ENCODE peak calls at places on chromosomes 16 and 17, in eight cellular contexts. F, Z, X, I, B, L, Q and W are unnamed samples.
A peak's percentile ranks its signal among the peaks of the same experiment; 100 is the strongest.

GRCh38 chr17:70074991-70075390 is at the start of gene KCNJ16:
- DNase-seq in X (no peak), B (no peak), F (no peak), I (no peak), Z (no peak), Q (no peak), L (no peak), W (peak; percentile 18)

GRCh38 chr16:77238593-77238992 is 39.4 kb downstream of the SYCE1L start:
- DNase-seq in Z (peak; percentile 27), L (no peak), X (no peak), I (no peak), Q (no peak), B (no peak), F (no peak), W (no peak)

GRCh38 chr16:9570521-9570920 is 479.1 kb downstream of the HAPSTR1 start:
- DNase-seq in B (no peak), I (no peak), F (no peak), Q (no peak), X (no peak), Z (no peak), L (no peak), W (no peak)

GRCh38 chr16:10552998-10553491 is 27.4 kb downstream of the EMP2 start:
- DNase-seq in I (peak; percentile 35), F (no peak), L (no peak), Z (no peak), X (peak; percentile 35), B (no peak), Q (no peak), W (no peak)

GRCh38 chr17:27471321-27472269 is 15.3 kb downstream of the KSR1 start:
- DNase-seq in F (peak; percentile 42), I (no peak), Q (no peak), L (no peak), X (no peak), Z (peak; percentile 96), B (no peak), W (no peak)

GRCh38 chr17:48113201-48113676 is 5.7 kb downstream of the SNX11 start:
- DNase-seq in B (no peak), L (no peak), Z (no peak), F (no peak), Q (peak; percentile 29), X (no peak), I (no peak), W (no peak)

GRCh38 chr17:40303706-40304450 is 5.1 kb upstream of the RARA start:
- DNase-seq in Q (peak; percentile 80), L (no peak), F (peak; percentile 66), Z (no peak), B (no peak), X (no peak), I (peak; percentile 27), W (no peak)

GRCh38 chr16:19062706-19063105 is 4.7 kb upstream of the COQ7 start:
- DNase-seq in F (no peak), B (no peak), L (no peak), Z (no peak), Q (no peak), I (no peak), X (no peak), W (no peak)

GRCh38 chr17:8210761-8211458 is 535 bp upstream of the AURKB start:
- DNase-seq in F (no peak), B (no peak), Z (no peak), Q (peak; percentile 23), L (no peak), I (no peak), X (no peak), W (no peak)

GRCh38 chr16:49675417-49675816 is 180.5 kb downstream of the ZNF423 start:
- DNase-seq in F (no peak), I (no peak), Q (no peak), X (peak; percentile 47), Z (no peak), L (no peak), B (no peak), W (no peak)

GRCh38 chr16:4328580-4329353 is 12.9 kb downstream of the GLIS2 start:
- DNase-seq in Z (no peak), I (peak; percentile 51), B (no peak), F (no peak), L (no peak), Q (no peak), X (no peak), W (no peak)

GRCh38 chr17:56966277-56966676 is 5.4 kb upstream of the COIL start:
- DNase-seq in B (no peak), Z (no peak), F (no peak), I (no peak), Q (no peak), X (no peak), L (no peak), W (no peak)

GRCh38 chr17:19705771-19706770 is 10.3 kb downstream of the SLC47A2 start:
- DNase-seq in L (no peak), B (no peak), X (no peak), Q (no peak), Z (no peak), I (no peak), F (no peak), W (no peak)

GRCh38 chr16:69839240-69839688 is 77.1 kb downstream of the WWP2 start:
- DNase-seq in Z (no peak), B (no peak), I (no peak), F (no peak), Q (no peak), X (no peak), L (no peak), W (no peak)

GRCh38 chr17:33049781-33050414 is 58.3 kb downstream of the SPACA3 start:
- DNase-seq in X (peak; percentile 68), F (peak; percentile 69), I (no peak), L (no peak), Q (peak; percentile 58), Z (no peak), B (no peak), W (peak; percentile 63)
- TF ChIP-seq CTCF in X (peak; percentile 91), F (peak; percentile 97), I (peak; percentile 36), L (peak; percentile 71), Q (peak; percentile 94), Z (peak; percentile 93), B (peak; percentile 74), W (peak; percentile 81)

GRCh38 chr17:78709688-78710290 is 72.3 kb downstream of the CYTH1 start:
- DNase-seq in Z (no peak), F (no peak), X (no peak), L (no peak), I (no peak), B (no peak), Q (no peak), W (no peak)

GRCh38 chr17:78709119-78709681 is 72.9 kb downstream of the CYTH1 start:
- DNase-seq in Z (no peak), B (no peak), X (no peak), L (no peak), Q (no peak), F (no peak), I (no peak), W (no peak)

GRCh38 chr17:78707923-78708322 is 74.2 kb downstream of the CYTH1 start:
- DNase-seq in Q (no peak), I (no peak), Z (no peak), B (no peak), F (no peak), L (no peak), X (no peak), W (no peak)

GRCh38 chr17:78707016-78707415 is 75.1 kb downstream of the CYTH1 start:
- DNase-seq in X (no peak), L (no peak), B (no peak), F (peak; percentile 23), Z (peak; percentile 71), I (no peak), Q (no peak), W (no peak)

DNA sequence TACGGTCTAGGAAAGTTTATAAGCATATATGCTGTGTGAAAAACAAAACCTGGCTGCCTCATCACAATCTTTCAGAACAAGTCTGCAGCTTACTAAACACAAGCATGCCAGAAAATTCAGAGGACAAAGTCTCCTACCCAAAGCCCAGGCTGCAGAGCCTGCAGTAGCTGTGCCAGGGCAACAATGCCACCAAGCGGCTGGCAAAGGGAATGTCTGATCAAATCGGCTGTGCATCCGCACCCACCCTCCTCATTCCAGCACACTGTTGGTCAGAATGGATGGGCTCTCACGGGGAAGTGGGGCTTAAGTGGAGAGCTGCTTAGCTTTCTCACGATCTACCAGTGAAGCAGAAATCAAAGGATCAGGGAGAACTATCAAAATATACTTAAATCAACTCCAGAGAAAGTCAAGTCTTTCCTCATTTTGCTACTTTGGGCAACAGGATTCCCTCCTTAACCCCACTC is 73.5 kb downstream of the CYTH1 start:
- DNase-seq in X (peak; percentile 71), Q (peak; percentile 89), Z (peak; percentile 62), I (peak; percentile 60), L (no peak), B (peak; percentile 44), F (peak; percentile 93), W (peak; percentile 76)
- TF ChIP-seq CTCF in X (peak; percentile 70), Q (peak; percentile 93), Z (peak; percentile 92), I (peak; percentile 83), L (peak; percentile 77), B (peak; percentile 58), F (peak; percentile 97), W (peak; percentile 77)

DNA sequence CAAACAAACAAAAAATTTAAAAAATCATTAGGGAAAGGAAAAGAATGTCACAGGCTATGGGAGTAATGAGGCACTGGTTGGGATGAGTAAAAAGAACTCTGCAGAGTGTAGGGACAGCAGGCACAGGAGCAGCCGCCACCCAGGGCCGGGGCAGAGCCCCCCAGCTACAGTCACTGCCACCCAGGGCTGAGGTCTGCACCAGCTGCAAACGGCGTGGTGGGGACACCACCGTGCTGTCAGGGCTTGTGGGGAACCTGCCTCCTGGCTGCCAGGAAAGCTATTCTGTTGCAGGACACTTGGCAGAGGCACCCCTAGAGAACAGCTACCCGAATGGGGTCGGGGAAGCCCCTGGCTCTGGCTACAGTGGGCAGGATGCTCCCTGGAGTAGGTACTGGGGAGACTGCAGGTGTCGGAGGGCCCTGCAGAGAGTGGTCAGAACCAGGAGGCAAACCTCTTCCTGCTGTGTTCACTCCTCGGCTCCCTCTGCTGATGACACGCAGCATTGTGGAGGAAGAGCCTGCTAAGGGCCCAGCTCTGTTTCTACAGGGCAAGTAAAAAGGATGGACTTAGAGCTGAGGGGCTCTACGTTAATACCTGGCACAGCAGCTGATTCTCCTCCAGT is 32.3 kb upstream of the CAPN15 start:
- DNase-seq in Z (peak; percentile 15), I (no peak), L (no peak), Q (peak; percentile 66), B (no peak), X (peak; percentile 66), F (peak; percentile 54), W (peak; percentile 70)
- TF ChIP-seq CTCF in Z (peak; percentile 34), I (peak; percentile 29), L (no peak), Q (peak; percentile 58), B (no peak), X (no peak), F (peak; percentile 66), W (peak; percentile 64)

DNA sequence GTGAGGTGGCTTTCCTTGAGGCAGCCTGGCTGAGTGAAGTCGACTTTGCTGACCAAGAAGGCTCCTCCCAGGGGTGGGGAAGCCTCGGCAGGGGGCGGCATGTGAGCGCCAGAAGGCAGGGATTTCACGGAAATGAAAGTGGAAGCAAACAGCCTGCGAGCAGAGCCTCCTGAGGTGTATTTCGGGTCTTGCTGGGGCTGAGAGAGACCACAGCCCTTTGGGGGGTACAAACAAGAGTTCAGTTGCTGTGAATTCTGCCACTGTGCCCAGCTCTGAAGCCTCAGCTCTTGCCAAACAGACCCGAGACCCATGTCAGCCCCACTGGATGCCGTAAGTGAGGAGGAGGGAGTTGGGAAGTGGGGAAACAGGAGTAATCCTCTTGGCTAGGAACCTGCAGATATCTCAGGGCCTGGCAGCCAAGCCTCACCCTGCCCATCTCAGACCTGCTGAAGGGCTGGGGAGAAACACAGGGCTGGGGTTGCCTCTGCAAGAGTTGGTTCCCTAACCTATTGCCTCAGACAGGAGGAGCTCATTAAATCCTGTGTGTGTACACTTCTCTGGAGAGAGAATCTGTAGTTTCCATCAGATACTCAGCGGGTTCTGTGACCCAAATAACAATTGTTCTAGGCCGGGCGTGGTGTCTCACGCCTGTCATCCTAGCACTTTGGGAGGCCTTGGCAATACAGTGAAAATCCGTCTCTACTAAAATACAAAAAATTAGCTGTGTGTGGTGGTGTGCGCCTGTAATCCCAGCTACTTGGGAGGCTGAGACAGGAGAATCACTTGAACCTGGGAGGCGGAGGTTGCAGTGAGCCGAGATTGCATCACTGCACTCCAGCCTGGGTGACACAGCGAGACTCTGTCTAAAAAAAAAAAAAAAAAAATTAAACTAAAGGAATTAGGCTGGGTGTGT is at the start of gene IFI35:
- DNase-seq in F (peak; percentile 94), I (peak; percentile 83), Q (peak; percentile 90), X (peak; percentile 68), B (no peak), Z (peak; percentile 71), L (no peak), W (peak; percentile 95)
- TF ChIP-seq CTCF in F (peak; percentile 25), I (peak; percentile 25), Q (peak; percentile 15), X (no peak), B (no peak), Z (peak; percentile 10), L (peak; percentile 18), W (peak; percentile 33)